ENCODE peak calls at places on chromosomes 3 and 15, in ten cellular contexts. F is GM12878, T is body of pancreas, V is cardiac muscle cell, B is transverse colon, O is lung, A is heart right ventricle, Z is tibial nerve, H is astrocyte, Q is stomach. N is an unnamed sample.

GRCh38 chr15:57470543-57470942 is 94.2 kb downstream of the CGNL1 start:
- DNase-seq in F (no peak), T (no peak), V (no peak), B (no peak), O (no peak), A (no peak), Z (no peak), H (no peak), Q (no peak), N (no peak)

GRCh38 chr3:45275006-45275704 is 49.1 kb upstream of the TMEM158 start:
- DNase-seq in F (no peak), T (no peak), V (no peak), B (no peak), O (no peak), A (no peak), Z (no peak), H (no peak), Q (no peak), N (no peak)

GRCh38 chr15:41332788-41333527 is at the start of gene NUSAP1:
- DNase-seq in F (no peak), T (no peak), V (no peak), B (no peak), O (no peak), A (no peak), Z (no peak), H (no peak), Q (no peak), N (peak; percentile 24)

GRCh38 chr3:54827056-54827687 is 100.7 kb downstream of the LRTM1 start:
- DNase-seq in F (no peak), T (no peak), V (no peak), B (no peak), O (no peak), A (no peak), Z (no peak), H (no peak), Q (no peak), N (no peak)

GRCh38 chr15:29924750-29925149 is 102.5 kb upstream of the TJP1 start:
- DNase-seq in F (no peak), T (peak; percentile 69), V (peak; percentile 93), B (peak; percentile 12), O (peak; percentile 42), A (peak; percentile 39), Z (no peak), H (peak; percentile 89), Q (no peak), N (peak; percentile 79)

GRCh38 chr3:129502641-129503386 is 25.6 kb upstream of the RHO start:
- DNase-seq in F (no peak), T (no peak), V (peak; percentile 23), B (no peak), O (no peak), A (no peak), Z (no peak), H (no peak), Q (no peak), N (no peak)

GRCh38 chr15:70190965-70191364 is 93.2 kb upstream of the TLE3 start:
- DNase-seq in F (no peak), T (no peak), V (no peak), B (no peak), O (no peak), A (no peak), Z (no peak), H (no peak), Q (no peak), N (no peak)

GRCh38 chr15:74642328-74642723 is 26.7 kb downstream of the CLK3 start:
- DNase-seq in F (no peak), T (no peak), V (peak; percentile 41), B (no peak), O (no peak), A (no peak), Z (no peak), H (no peak), Q (peak; percentile 46), N (peak; percentile 78)

GRCh38 chr15:60804986-60805949 is 326.3 kb upstream of the ICE2 start:
- DNase-seq in F (no peak), T (peak; percentile 41), V (no peak), B (no peak), O (no peak), A (peak; percentile 64), Z (no peak), H (peak; percentile 84), Q (no peak), N (no peak)

GRCh38 chr3:53161345-53161819 is 373 bp downstream of the PRKCD start:
- DNase-seq in F (no peak), T (no peak), V (peak; percentile 31), B (peak; percentile 57), O (no peak), A (peak; percentile 38), Z (no peak), H (no peak), Q (no peak), N (no peak)

GRCh38 chr15:32652178-32652577 is 10.7 kb downstream of the SCG5 start:
- DNase-seq in F (no peak), T (no peak), V (no peak), B (no peak), O (no peak), A (no peak), Z (no peak), H (no peak), Q (no peak), N (no peak)

GRCh38 chr15:32659340-32659831 is 17.9 kb downstream of the SCG5 start:
- DNase-seq in F (no peak), T (peak; percentile 25), V (no peak), B (no peak), O (no peak), A (no peak), Z (no peak), H (peak; percentile 75), Q (no peak), N (no peak)

GRCh38 chr15:32657941-32658340 is 16.4 kb downstream of the SCG5 start:
- DNase-seq in F (no peak), T (no peak), V (no peak), B (no peak), O (no peak), A (no peak), Z (no peak), H (no peak), Q (no peak), N (no peak)

GRCh38 chr15:32656091-32656860 is 14.8 kb downstream of the SCG5 start:
- DNase-seq in F (no peak), T (no peak), V (no peak), B (no peak), O (no peak), A (no peak), Z (no peak), H (no peak), Q (no peak), N (no peak)

DNA sequence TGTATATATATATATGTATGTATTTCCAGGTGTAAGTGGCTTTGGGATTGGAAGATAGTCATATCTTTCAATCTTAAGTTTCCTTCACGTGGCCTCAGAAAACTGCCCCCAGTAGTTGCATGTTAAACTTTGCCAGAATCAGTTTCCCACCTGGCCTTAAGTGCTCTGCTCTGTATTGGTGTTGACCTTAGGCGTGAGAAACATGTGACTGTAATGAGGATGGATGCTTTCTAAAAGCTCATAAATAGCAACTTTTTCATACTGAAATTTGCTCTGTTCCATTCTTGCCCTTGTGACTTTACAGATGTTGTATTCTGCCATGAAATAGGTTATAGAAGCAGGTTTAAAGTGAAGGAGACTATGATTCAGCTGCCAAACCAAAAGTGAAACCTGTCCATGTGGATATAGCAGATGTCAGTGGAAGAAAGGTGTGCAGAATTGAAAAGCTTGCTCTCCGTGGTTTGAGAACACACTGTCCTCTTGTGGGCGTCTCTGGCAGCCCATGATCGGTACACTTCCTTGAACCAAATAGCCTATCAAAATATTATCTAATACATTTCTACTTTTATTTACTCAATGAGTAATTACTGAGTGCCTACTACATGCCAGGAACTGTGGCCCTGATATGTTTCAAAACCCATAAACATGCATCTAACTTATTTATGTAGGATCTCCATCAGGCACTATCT is 15.8 kb downstream of the SCG5 start:
- DNase-seq in F (no peak), T (peak; percentile 76), V (no peak), B (peak; percentile 18), O (no peak), A (no peak), Z (no peak), H (no peak), Q (peak; percentile 70), N (no peak)
- TF ChIP-seq CTCF in F (peak; percentile 20), T (peak; percentile 19), V (no peak), B (peak; percentile 14), O (no peak), A (no peak), Z (no peak), H (peak; percentile 11), Q (no peak), N (peak; percentile 14)

GRCh38 chr3:189365609-189366564 is 194.1 kb downstream of the TPRG1 start:
- DNase-seq in F (no peak), T (no peak), V (no peak), B (no peak), O (no peak), A (no peak), Z (no peak), H (peak; percentile 21), Q (no peak), N (no peak)
- H3K4me1 ChIP-seq in F (no peaks in the 10 kb centered on the region), T (no peaks in the 10 kb centered on the region), V (no peaks in the 10 kb centered on the region), B (no peaks in the 10 kb centered on the region), O (no peaks in the 10 kb centered on the region), A (no peaks in the 10 kb centered on the region), Z (no peaks in the 10 kb centered on the region), H (no peaks in the 10 kb centered on the region), Q (no peaks in the 10 kb centered on the region), N (no peaks in the 10 kb centered on the region)

GRCh38 chr3:186502138-186502941 is 41.8 kb downstream of the CRYGS start:
- DNase-seq in F (no peak), T (no peak), V (peak; percentile 76), B (no peak), O (no peak), A (no peak), Z (no peak), H (no peak), Q (no peak), N (no peak)
- H3K27ac ChIP-seq in F (no peak overlapping the region), T (no peak overlapping the region), V (peak overlapping the region; percentile 25), B (no peak overlapping the region), O (no peak overlapping the region), A (no peak overlapping the region), Z (no peak overlapping the region), H (no peak overlapping the region), Q (no peak overlapping the region), N (no peak overlapping the region)

DNA sequence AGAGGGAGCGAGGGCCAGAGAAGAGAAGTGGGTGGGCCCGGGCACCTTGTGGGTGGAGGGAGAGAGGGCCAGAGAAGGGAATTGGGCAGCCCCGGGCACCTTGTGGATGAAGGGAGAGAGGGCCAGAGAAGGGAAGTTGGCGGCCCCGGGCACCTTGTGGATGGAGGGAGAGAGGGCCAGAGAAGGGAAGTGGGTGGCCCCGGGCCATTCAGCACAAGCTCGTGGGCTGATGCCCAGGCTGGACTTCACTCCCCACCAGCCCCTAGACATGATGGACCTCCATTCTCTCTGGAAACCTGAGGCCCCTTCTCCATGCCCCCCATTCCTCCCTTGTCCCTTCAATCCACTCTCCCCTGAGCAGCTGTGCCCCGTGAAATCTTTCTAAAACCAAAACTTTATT is 15.8 kb downstream of the DUSP7 start:
- DNase-seq in F (no peak), T (no peak), V (no peak), B (no peak), O (no peak), A (no peak), Z (no peak), H (no peak), Q (no peak), N (no peak)
- TF ChIP-seq CTCF in F (no peak), T (no peak), V (no peak), B (no peak), O (no peak), A (no peak), Z (no peak), H (no peak), Q (no peak), N (no peak)